ENCODE peak calls at places on chromosomes 11 and 22, in five cellular contexts. One of them, this sample, is unnamed.
A peak's percentile ranks its signal among the peaks of the same experiment; 100 is the strongest.

GRCh38 chr11:90809581-90809980 is 586.7 kb upstream of the CHORDC1 start:
- DNase-seq in brain microvascular endothelial cell: no peak
- DNase-seq in HL-60: no peak
- DNase-seq in AG10803: no peak
- DNase-seq in HFFc6: no peak
- DNase-seq in this sample: no peak

GRCh38 chr11:126764221-126764620 is 236.3 kb downstream of the KIRREL3 start:
- DNase-seq in HL-60: no peak
- DNase-seq in brain microvascular endothelial cell: no peak
- DNase-seq in HFFc6: no peak
- DNase-seq in AG10803: peak; percentile 29
- DNase-seq in this sample: no peak

GRCh38 chr22:20783844-20784723 is 10.2 kb downstream of the SERPIND1 start:
- DNase-seq in AG10803: peak; percentile 58
- DNase-seq in HL-60: peak; percentile 52
- DNase-seq in brain microvascular endothelial cell: peak; percentile 81
- DNase-seq in HFFc6: peak; percentile 43
- DNase-seq in this sample: no peak

GRCh38 chr11:97742717-97743116 is 1278.0 kb upstream of the CNTN5 start:
- DNase-seq in HL-60: no peak
- DNase-seq in AG10803: no peak
- DNase-seq in HFFc6: no peak
- DNase-seq in brain microvascular endothelial cell: no peak
- DNase-seq in this sample: no peak

GRCh38 chr11:118277312-118277711 is 13.2 kb upstream of the MPZL2 start:
- DNase-seq in HL-60: no peak
- DNase-seq in HFFc6: peak; percentile 30
- DNase-seq in brain microvascular endothelial cell: no peak
- DNase-seq in AG10803: peak; percentile 4
- DNase-seq in this sample: no peak

GRCh38 chr22:42277988-42278776 is 7.7 kb upstream of the TCF20 start:
- DNase-seq in HL-60: no peak
- DNase-seq in HFFc6: no peak
- DNase-seq in brain microvascular endothelial cell: no peak
- DNase-seq in AG10803: no peak
- DNase-seq in this sample: no peak

GRCh38 chr11:13317293-13318080 is 39.9 kb downstream of the BMAL1 start:
- DNase-seq in AG10803: peak; percentile 64
- DNase-seq in HL-60: no peak
- DNase-seq in HFFc6: no peak
- DNase-seq in brain microvascular endothelial cell: no peak
- DNase-seq in this sample: no peak

GRCh38 chr22:36135306-36135705 is 25.2 kb downstream of the APOL3 start:
- DNase-seq in HL-60: no peak
- DNase-seq in HFFc6: no peak
- DNase-seq in brain microvascular endothelial cell: no peak
- DNase-seq in AG10803: no peak
- DNase-seq in this sample: no peak

GRCh38 chr11:78414321-78415051 is 3.1 kb downstream of the GAB2 start:
- DNase-seq in brain microvascular endothelial cell: no peak
- DNase-seq in AG10803: no peak
- DNase-seq in HFFc6: peak; percentile 19
- DNase-seq in HL-60: no peak
- DNase-seq in this sample: no peak

GRCh38 chr11:101862410-101863233 is 52.2 kb upstream of the CEP126 start:
- DNase-seq in HFFc6: peak; percentile 72
- DNase-seq in AG10803: peak; percentile 91
- DNase-seq in HL-60: no peak
- DNase-seq in brain microvascular endothelial cell: peak; percentile 84
- DNase-seq in this sample: no peak

GRCh38 chr11:72552399-72552910 is 118.1 kb upstream of the CLPB start:
- DNase-seq in brain microvascular endothelial cell: no peak
- DNase-seq in AG10803: peak; percentile 24
- DNase-seq in HL-60: no peak
- DNase-seq in HFFc6: no peak
- DNase-seq in this sample: no peak

GRCh38 chr11:763073-763463 is 14.2 kb downstream of the GATD1 start:
- DNase-seq in brain microvascular endothelial cell: no peak
- DNase-seq in AG10803: no peak
- DNase-seq in HL-60: no peak
- DNase-seq in HFFc6: no peak
- DNase-seq in this sample: no peak

GRCh38 chr22:32083000-32083399 is 39.9 kb downstream of the SLC5A1 start:
- DNase-seq in HL-60: no peak
- DNase-seq in AG10803: no peak
- DNase-seq in brain microvascular endothelial cell: no peak
- DNase-seq in HFFc6: no peak
- DNase-seq in this sample: no peak

GRCh38 chr11:103735497-103736032 is 300.9 kb upstream of the DDI1 start:
- DNase-seq in HL-60: no peak
- DNase-seq in brain microvascular endothelial cell: no peak
- DNase-seq in HFFc6: no peak
- DNase-seq in AG10803: peak; percentile 15
- DNase-seq in this sample: no peak

GRCh38 chr22:50139843-50140415 is 30.6 kb upstream of the PANX2 start:
- DNase-seq in brain microvascular endothelial cell: no peak
- DNase-seq in HL-60: no peak
- DNase-seq in HFFc6: no peak
- DNase-seq in AG10803: no peak
- DNase-seq in this sample: no peak

GRCh38 chr11:72231396-72232259 is 7.1 kb downstream of the INPPL1 start:
- DNase-seq in AG10803: no peak
- DNase-seq in HL-60: no peak
- DNase-seq in brain microvascular endothelial cell: no peak
- DNase-seq in HFFc6: no peak
- DNase-seq in this sample: no peak

GRCh38 chr11:75582935-75583709 is 21.1 kb downstream of the SERPINH1 start:
- DNase-seq in HL-60: no peak
- DNase-seq in AG10803: peak; percentile 67
- DNase-seq in brain microvascular endothelial cell: peak; percentile 44
- DNase-seq in HFFc6: peak; percentile 51
- DNase-seq in this sample: no peak

GRCh38 chr11:120023120-120023519 is 114.8 kb downstream of the TRIM29 start:
- DNase-seq in HFFc6: no peak
- DNase-seq in brain microvascular endothelial cell: no peak
- DNase-seq in AG10803: no peak
- DNase-seq in HL-60: no peak
- DNase-seq in this sample: no peak

GRCh38 chr11:2739531-2740274 is 39.9 kb upstream of the KCNQ1OT1 start:
- DNase-seq in HL-60: no peak
- DNase-seq in AG10803: no peak
- DNase-seq in HFFc6: no peak
- DNase-seq in brain microvascular endothelial cell: no peak
- DNase-seq in this sample: no peak

GRCh38 chr22:46937185-46937584 is 174.7 kb downstream of the TBC1D22A start:
- DNase-seq in AG10803: no peak
- DNase-seq in HFFc6: no peak
- DNase-seq in HL-60: no peak
- DNase-seq in brain microvascular endothelial cell: no peak
- DNase-seq in this sample: no peak

GRCh38 chr11:75450826-75451783 is 18.1 kb upstream of the KLHL35 start:
- DNase-seq in brain microvascular endothelial cell: no peak
- DNase-seq in AG10803: no peak
- DNase-seq in HL-60: no peak
- DNase-seq in HFFc6: no peak
- DNase-seq in this sample: no peak

GRCh38 chr11:15913261-15913660 is 443.1 kb downstream of the SOX6 start:
- DNase-seq in HFFc6: no peak
- DNase-seq in brain microvascular endothelial cell: no peak
- DNase-seq in AG10803: no peak
- DNase-seq in HL-60: no peak
- DNase-seq in this sample: no peak
- TF ChIP-seq CTCF in HFFc6: no peak
- TF ChIP-seq CTCF in brain microvascular endothelial cell: peak; percentile 29
- TF ChIP-seq CTCF in AG10803: no peak
- TF ChIP-seq CTCF in HL-60: no peak
- TF ChIP-seq CTCF in this sample: no peak

DNA sequence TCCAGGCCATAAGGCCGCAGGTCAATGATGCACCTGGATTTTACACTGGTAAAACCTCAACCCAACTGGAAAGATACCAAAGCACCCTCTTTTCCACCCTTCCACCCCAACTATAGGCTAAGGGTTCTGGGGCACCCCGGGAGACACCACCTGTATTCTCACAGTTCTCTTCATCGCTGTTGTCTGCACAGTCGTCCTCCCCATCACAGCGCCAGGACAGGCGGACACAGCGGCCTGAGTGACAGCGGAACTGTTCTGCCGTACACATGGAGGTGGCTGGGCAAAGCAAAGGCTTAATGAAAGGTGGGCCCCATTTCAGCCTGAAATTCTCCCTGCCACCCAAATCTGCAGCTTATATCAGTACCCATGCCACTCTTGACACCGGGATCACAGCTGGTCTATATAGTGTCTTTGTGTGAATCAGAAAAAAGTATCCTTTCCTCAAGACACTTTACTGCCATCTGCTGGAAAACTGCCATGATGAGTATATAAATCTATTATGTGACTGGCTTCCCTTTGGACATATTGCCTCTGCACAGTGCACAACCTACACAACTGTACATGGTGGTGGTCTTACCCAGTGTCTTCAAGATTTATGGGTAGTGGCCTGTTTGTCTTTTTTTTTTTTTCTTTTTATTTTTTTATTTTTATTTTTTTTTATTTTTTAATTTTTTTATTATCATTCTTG is 21.5 kb downstream of the LRP4 start:
- DNase-seq in HFFc6: peak; percentile 52
- DNase-seq in brain microvascular endothelial cell: peak; percentile 31
- DNase-seq in HL-60: no peak
- DNase-seq in AG10803: peak; percentile 39
- DNase-seq in this sample: no peak
- TF ChIP-seq CTCF in HFFc6: peak; percentile 67
- TF ChIP-seq CTCF in brain microvascular endothelial cell: peak; percentile 57
- TF ChIP-seq CTCF in HL-60: peak; percentile 33
- TF ChIP-seq CTCF in AG10803: peak; percentile 27
- TF ChIP-seq CTCF in this sample: peak; percentile 13

GRCh38 chr11:61777234-61778090 is 14.9 kb downstream of the TMEM258 start:
- DNase-seq in brain microvascular endothelial cell: no peak
- DNase-seq in AG10803: no peak
- DNase-seq in HFFc6: no peak
- DNase-seq in HL-60: peak; percentile 62
- DNase-seq in this sample: no peak

GRCh38 chr11:61775606-61776554 is 16.5 kb downstream of the TMEM258 start:
- DNase-seq in HL-60: no peak
- DNase-seq in brain microvascular endothelial cell: no peak
- DNase-seq in HFFc6: no peak
- DNase-seq in AG10803: no peak
- DNase-seq in this sample: no peak

GRCh38 chr11:61775106-61775505 is 17.3 kb downstream of the TMEM258 start:
- DNase-seq in brain microvascular endothelial cell: no peak
- DNase-seq in HFFc6: no peak
- DNase-seq in HL-60: no peak
- DNase-seq in AG10803: no peak
- DNase-seq in this sample: no peak

GRCh38 chr11:61778357-61778886 is 14.0 kb downstream of the TMEM258 start:
- DNase-seq in HFFc6: no peak
- DNase-seq in AG10803: no peak
- DNase-seq in brain microvascular endothelial cell: no peak
- DNase-seq in HL-60: no peak
- DNase-seq in this sample: no peak

GRCh38 chr11:61776561-61777075 is 15.8 kb downstream of the TMEM258 start:
- DNase-seq in HL-60: no peak
- DNase-seq in brain microvascular endothelial cell: peak; percentile 67
- DNase-seq in AG10803: peak; percentile 61
- DNase-seq in HFFc6: peak; percentile 54
- DNase-seq in this sample: peak; percentile 64
- TF ChIP-seq CTCF in HL-60: peak; percentile 85
- TF ChIP-seq CTCF in brain microvascular endothelial cell: peak; percentile 93
- TF ChIP-seq CTCF in AG10803: peak; percentile 71
- TF ChIP-seq CTCF in HFFc6: peak; percentile 94
- TF ChIP-seq CTCF in this sample: peak; percentile 90

GRCh38 chr11:8218840-8219239 is 44.8 kb downstream of the LMO1 start:
- DNase-seq in brain microvascular endothelial cell: no peak
- DNase-seq in HL-60: no peak
- DNase-seq in HFFc6: no peak
- DNase-seq in AG10803: no peak
- DNase-seq in this sample: no peak
- TF ChIP-seq CTCF in brain microvascular endothelial cell: peak; percentile 1
- TF ChIP-seq CTCF in HL-60: no peak
- TF ChIP-seq CTCF in HFFc6: no peak
- TF ChIP-seq CTCF in AG10803: no peak
- TF ChIP-seq CTCF in this sample: no peak

This sample was measured in CD14-positive monocyte.